ENCODE peak calls at places on chromosomes 5 and 9, in ten cellular contexts. One of them, this sample, is unnamed.

GRCh38 chr5:133610489-133611356 is 1.6 kb downstream of the FSTL4 start:
- DNase-seq in posterior cingulate gyrus: peak
- DNase-seq in non-pigmented ciliary epithelial cell: no peak
- DNase-seq in kidney glomerular epithelial cell: peak
- DNase-seq in RKO: no peak
- DNase-seq in C1 segment of cervical spinal cord: peak
- DNase-seq in GM23248: peak
- DNase-seq in right atrium auricular region: no peak
- DNase-seq in activated CD8-positive, alpha-beta memory T cell treated with anti-CD3 and anti-CD28 coated beads, Interleukin-2, amount 10 ng/mL, durations not matched to agents 7 days and 5 days: peak
- DNase-seq in GM04504: peak
- DNase-seq in this sample: peak

GRCh38 chr5:3006526-3006925 is 255.0 kb upstream of the IRX2 start:
- DNase-seq in RKO: no peak
- DNase-seq in activated CD8-positive, alpha-beta memory T cell treated with anti-CD3 and anti-CD28 coated beads, Interleukin-2, amount 10 ng/mL, durations not matched to agents 7 days and 5 days: no peak
- DNase-seq in kidney glomerular epithelial cell: no peak
- DNase-seq in C1 segment of cervical spinal cord: no peak
- DNase-seq in GM23248: no peak
- DNase-seq in non-pigmented ciliary epithelial cell: no peak
- DNase-seq in GM04504: no peak
- DNase-seq in right atrium auricular region: peak
- DNase-seq in posterior cingulate gyrus: no peak
- DNase-seq in this sample: no peak

GRCh38 chr5:45060686-45061085 is 251.9 kb downstream of the MRPS30 start:
- DNase-seq in RKO: no peak
- DNase-seq in kidney glomerular epithelial cell: no peak
- DNase-seq in GM23248: no peak
- DNase-seq in C1 segment of cervical spinal cord: no peak
- DNase-seq in GM04504: no peak
- DNase-seq in right atrium auricular region: no peak
- DNase-seq in activated CD8-positive, alpha-beta memory T cell treated with anti-CD3 and anti-CD28 coated beads, Interleukin-2, amount 10 ng/mL, durations not matched to agents 7 days and 5 days: no peak
- DNase-seq in non-pigmented ciliary epithelial cell: no peak
- DNase-seq in posterior cingulate gyrus: no peak
- DNase-seq in this sample: peak

GRCh38 chr9:120289990-120290925 is 289.7 kb downstream of the CDK5RAP2 start:
- DNase-seq in RKO: no peak
- DNase-seq in non-pigmented ciliary epithelial cell: no peak
- DNase-seq in right atrium auricular region: no peak
- DNase-seq in posterior cingulate gyrus: no peak
- DNase-seq in kidney glomerular epithelial cell: no peak
- DNase-seq in activated CD8-positive, alpha-beta memory T cell treated with anti-CD3 and anti-CD28 coated beads, Interleukin-2, amount 10 ng/mL, durations not matched to agents 7 days and 5 days: no peak
- DNase-seq in GM23248: peak
- DNase-seq in C1 segment of cervical spinal cord: no peak
- DNase-seq in GM04504: no peak
- DNase-seq in this sample: no peak

GRCh38 chr9:1775230-1775629 is 239.9 kb upstream of the SMARCA2 start:
- DNase-seq in activated CD8-positive, alpha-beta memory T cell treated with anti-CD3 and anti-CD28 coated beads, Interleukin-2, amount 10 ng/mL, durations not matched to agents 7 days and 5 days: no peak
- DNase-seq in GM23248: no peak
- DNase-seq in kidney glomerular epithelial cell: no peak
- DNase-seq in right atrium auricular region: no peak
- DNase-seq in RKO: no peak
- DNase-seq in non-pigmented ciliary epithelial cell: no peak
- DNase-seq in C1 segment of cervical spinal cord: no peak
- DNase-seq in posterior cingulate gyrus: no peak
- DNase-seq in GM04504: no peak
- DNase-seq in this sample: no peak

GRCh38 chr9:109886050-109886449 is 106.1 kb downstream of the PALM2AKAP2 start:
- DNase-seq in GM23248: no peak
- DNase-seq in right atrium auricular region: no peak
- DNase-seq in C1 segment of cervical spinal cord: no peak
- DNase-seq in non-pigmented ciliary epithelial cell: no peak
- DNase-seq in RKO: no peak
- DNase-seq in GM04504: no peak
- DNase-seq in posterior cingulate gyrus: no peak
- DNase-seq in kidney glomerular epithelial cell: no peak
- DNase-seq in activated CD8-positive, alpha-beta memory T cell treated with anti-CD3 and anti-CD28 coated beads, Interleukin-2, amount 10 ng/mL, durations not matched to agents 7 days and 5 days: no peak
- DNase-seq in this sample: no peak

GRCh38 chr9:126439402-126439765 is 112.8 kb downstream of the MVB12B start:
- DNase-seq in GM04504: peak
- DNase-seq in right atrium auricular region: no peak
- DNase-seq in kidney glomerular epithelial cell: peak
- DNase-seq in posterior cingulate gyrus: no peak
- DNase-seq in GM23248: peak
- DNase-seq in non-pigmented ciliary epithelial cell: peak
- DNase-seq in C1 segment of cervical spinal cord: no peak
- DNase-seq in RKO: peak
- DNase-seq in activated CD8-positive, alpha-beta memory T cell treated with anti-CD3 and anti-CD28 coated beads, Interleukin-2, amount 10 ng/mL, durations not matched to agents 7 days and 5 days: no peak
- DNase-seq in this sample: peak

GRCh38 chr5:80665057-80665456 is 10.3 kb upstream of the DHFR start:
- DNase-seq in RKO: no peak
- DNase-seq in C1 segment of cervical spinal cord: no peak
- DNase-seq in GM23248: no peak
- DNase-seq in GM04504: no peak
- DNase-seq in non-pigmented ciliary epithelial cell: no peak
- DNase-seq in kidney glomerular epithelial cell: no peak
- DNase-seq in activated CD8-positive, alpha-beta memory T cell treated with anti-CD3 and anti-CD28 coated beads, Interleukin-2, amount 10 ng/mL, durations not matched to agents 7 days and 5 days: no peak
- DNase-seq in right atrium auricular region: no peak
- DNase-seq in posterior cingulate gyrus: no peak
- DNase-seq in this sample: no peak

GRCh38 chr9:137647096-137647709 is 28.4 kb downstream of the EHMT1 start:
- DNase-seq in GM04504: no peak
- DNase-seq in kidney glomerular epithelial cell: no peak
- DNase-seq in C1 segment of cervical spinal cord: no peak
- DNase-seq in non-pigmented ciliary epithelial cell: no peak
- DNase-seq in activated CD8-positive, alpha-beta memory T cell treated with anti-CD3 and anti-CD28 coated beads, Interleukin-2, amount 10 ng/mL, durations not matched to agents 7 days and 5 days: no peak
- DNase-seq in right atrium auricular region: no peak
- DNase-seq in posterior cingulate gyrus: no peak
- DNase-seq in RKO: no peak
- DNase-seq in GM23248: no peak
- DNase-seq in this sample: no peak

GRCh38 chr5:150532996-150533395 is 25.1 kb downstream of the NDST1 start:
- DNase-seq in activated CD8-positive, alpha-beta memory T cell treated with anti-CD3 and anti-CD28 coated beads, Interleukin-2, amount 10 ng/mL, durations not matched to agents 7 days and 5 days: no peak
- DNase-seq in GM04504: no peak
- DNase-seq in GM23248: no peak
- DNase-seq in C1 segment of cervical spinal cord: no peak
- DNase-seq in non-pigmented ciliary epithelial cell: no peak
- DNase-seq in kidney glomerular epithelial cell: no peak
- DNase-seq in RKO: no peak
- DNase-seq in right atrium auricular region: no peak
- DNase-seq in posterior cingulate gyrus: no peak
- DNase-seq in this sample: no peak

GRCh38 chr9:136695955-136696354 is 8.7 kb upstream of the AGPAT2 start:
- DNase-seq in RKO: no peak
- DNase-seq in posterior cingulate gyrus: no peak
- DNase-seq in kidney glomerular epithelial cell: no peak
- DNase-seq in activated CD8-positive, alpha-beta memory T cell treated with anti-CD3 and anti-CD28 coated beads, Interleukin-2, amount 10 ng/mL, durations not matched to agents 7 days and 5 days: no peak
- DNase-seq in non-pigmented ciliary epithelial cell: no peak
- DNase-seq in right atrium auricular region: no peak
- DNase-seq in C1 segment of cervical spinal cord: no peak
- DNase-seq in GM23248: no peak
- DNase-seq in GM04504: no peak
- DNase-seq in this sample: no peak

This sample was measured in kidney tubule cell.